ENCODE peak calls at places on chromosomes 16 and 17, in ten cellular contexts. I is IMR-90; V is spleen; G is cardiac muscle cell; P is cardiac fibroblast; O is mucosa of descending colon; E is CD8-positive, alpha-beta T cell; M is heart right ventricle; S is esophagus muscularis mucosa; J is PC-9. C is an unnamed sample.

GRCh38 chr16:81597079-81597658 is 152.6 kb downstream of the CMIP start:
- DNase-seq in I (no peak), G (no peak), P (no peak), E (no peak), O (no peak), J (no peak), V (no peak), S (no peak), M (no peak), C (no peak)

GRCh38 chr17:10743316-10744009 is 13.6 kb upstream of the TMEM220 start:
- DNase-seq in V (no peak), S (no peak), E (no peak), P (peak), J (no peak), G (no peak), I (peak), M (no peak), O (no peak), C (no peak)

GRCh38 chr17:66915204-66915611 is 49.3 kb upstream of the CACNG4 start:
- DNase-seq in M (no peak), V (peak), O (peak), S (no peak), E (no peak), G (no peak), P (peak), I (no peak), J (peak), C (peak)

GRCh38 chr16:56930516-56931252 is 1.3 kb upstream of the HERPUD1 start:
- DNase-seq in S (no peak), I (no peak), M (no peak), P (no peak), V (no peak), G (no peak), O (peak), J (no peak), E (no peak), C (no peak)

GRCh38 chr17:83024205-83024971 is 55.0 kb upstream of the METRNL start:
- DNase-seq in V (no peak), S (no peak), O (no peak), M (no peak), J (no peak), E (no peak), I (no peak), G (no peak), P (no peak), C (no peak)

GRCh38 chr16:1820973-1821290 is 5.7 kb downstream of the HAGH start:
- DNase-seq in V (no peak), E (no peak), M (no peak), S (no peak), O (no peak), G (no peak), P (no peak), J (no peak), I (no peak), C (no peak)

GRCh38 chr17:622356-622755 is 92.3 kb downstream of the VPS53 start:
- DNase-seq in M (no peak), P (peak), E (no peak), J (no peak), G (no peak), I (peak), S (no peak), V (no peak), O (no peak), C (no peak)

GRCh38 chr16:8720967-8721692 is 46.7 kb downstream of the ABAT start:
- DNase-seq in I (no peak), P (no peak), S (no peak), M (no peak), J (no peak), E (no peak), G (no peak), V (no peak), O (no peak), C (no peak)

GRCh38 chr16:23294260-23294659 is 7.8 kb upstream of the SCNN1B start:
- DNase-seq in G (no peak), P (no peak), I (no peak), V (no peak), J (no peak), S (no peak), E (no peak), O (peak), M (no peak), C (no peak)

GRCh38 chr16:27446721-27447120 is 44.7 kb downstream of the IL21R start:
- DNase-seq in M (no peak), G (no peak), I (no peak), S (no peak), O (peak), V (peak), P (no peak), J (no peak), E (peak), C (no peak)

GRCh38 chr17:79154446-79154845 is 79.8 kb downstream of the ENGASE start:
- DNase-seq in G (no peak), V (peak), M (peak), O (no peak), P (no peak), J (no peak), S (no peak), I (no peak), E (no peak), C (no peak)

GRCh38 chr16:27127293-27127692 is 60.6 kb downstream of the C16orf82 start:
- DNase-seq in J (no peak), P (no peak), E (no peak), M (no peak), I (peak), S (no peak), O (no peak), G (no peak), V (no peak), C (no peak)

GRCh38 chr17:77125432-77125901 is 15.3 kb upstream of the SEC14L1 start:
- DNase-seq in G (no peak), O (no peak), E (no peak), P (peak), M (no peak), I (peak), J (peak), V (no peak), S (no peak), C (no peak)

GRCh38 chr16:58451945-58452401 is 48.0 kb upstream of the NDRG4 start:
- DNase-seq in I (no peak), V (no peak), M (no peak), S (no peak), G (no peak), E (no peak), O (no peak), J (peak), P (peak), C (no peak)

GRCh38 chr17:47267354-47267828 is 13.8 kb downstream of the ITGB3 start:
- DNase-seq in S (no peak), O (no peak), M (no peak), G (no peak), P (peak), J (peak), E (no peak), V (no peak), I (peak), C (no peak)

GRCh38 chr17:37447641-37448040 is 41.0 kb downstream of the TADA2A start:
- DNase-seq in S (no peak), P (peak), G (peak), V (no peak), J (peak), I (peak), E (no peak), M (no peak), O (no peak), C (no peak)

GRCh38 chr16:35377142-35377541 is 1917.7 kb downstream of the TP53TG3F start:
- DNase-seq in M (no peak), S (no peak), O (no peak), I (no peak), P (no peak), V (no peak), G (no peak), J (no peak), E (no peak), C (peak)

GRCh38 chr17:40194821-40195220 is 17.6 kb downstream of the RAPGEFL1 start:
- DNase-seq in P (no peak), I (no peak), G (no peak), E (no peak), V (no peak), M (no peak), S (no peak), J (no peak), O (no peak), C (no peak)

GRCh38 chr16:13018026-13018425 is 116.6 kb downstream of the SHISA9 start:
- DNase-seq in O (no peak), S (no peak), M (no peak), P (no peak), E (no peak), I (no peak), J (no peak), V (no peak), G (no peak), C (no peak)

GRCh38 chr17:30376621-30377452 is 1.9 kb upstream of the CPD start:
- DNase-seq in J (peak), I (peak), P (peak), E (no peak), S (no peak), V (no peak), O (no peak), G (peak), M (peak), C (peak)

GRCh38 chr17:17789828-17790672 is 46.7 kb downstream of the SREBF1 start:
- DNase-seq in P (no peak), J (no peak), G (no peak), M (no peak), S (no peak), I (no peak), O (no peak), E (no peak), V (no peak), C (no peak)

GRCh38 chr17:43936434-43936833 is 5.8 kb downstream of the PPY start:
- DNase-seq in J (no peak), O (no peak), P (no peak), G (no peak), I (peak), E (no peak), M (no peak), V (no peak), S (no peak), C (no peak)

GRCh38 chr17:17527534-17527933 is 31.3 kb upstream of the RASD1 start:
- DNase-seq in M (no peak), P (no peak), E (no peak), S (no peak), V (no peak), J (no peak), O (no peak), G (no peak), I (no peak), C (no peak)

GRCh38 chr17:13306310-13306962 is 288.6 kb upstream of the ELAC2 start:
- DNase-seq in O (no peak), V (no peak), M (peak), G (peak), E (no peak), J (no peak), S (no peak), I (peak), P (peak), C (peak)

GRCh38 chr16:83952587-83952939 is 477 bp upstream of the OSGIN1 start:
- DNase-seq in G (no peak), S (no peak), O (no peak), J (peak), I (no peak), V (peak), E (no peak), M (no peak), P (no peak), C (no peak)

GRCh38 chr17:40553694-40554534 is 11.4 kb downstream of the CCR7 start:
- DNase-seq in S (peak), I (peak), E (no peak), P (peak), J (no peak), G (no peak), V (peak), O (no peak), M (peak), C (no peak)

GRCh38 chr16:67406628-67407027 is 9.6 kb downstream of the ZDHHC1 start:
- DNase-seq in J (no peak), E (no peak), I (peak), V (no peak), P (peak), M (no peak), G (no peak), S (no peak), O (no peak), C (no peak)

GRCh38 chr16:49743206-49743470 is 112.8 kb downstream of the ZNF423 start:
- DNase-seq in V (no peak), O (no peak), G (no peak), M (no peak), P (no peak), J (no peak), S (no peak), E (no peak), I (no peak), C (no peak)

GRCh38 chr16:85819711-85820110 is 20.2 kb downstream of the COX4I1 start:
- DNase-seq in I (no peak), G (no peak), S (no peak), E (no peak), P (peak), M (no peak), V (no peak), J (no peak), O (peak), C (no peak)

GRCh38 chr16:81189100-81189664 is 49.3 kb upstream of the BCO1 start:
- DNase-seq in I (peak), V (no peak), M (peak), J (no peak), G (peak), O (peak), E (no peak), P (peak), S (peak), C (no peak)

GRCh38 chr17:19770985-19771710 is 23.1 kb upstream of the ALDH3A1 start:
- DNase-seq in E (no peak), S (peak), O (no peak), I (no peak), G (no peak), V (no peak), M (no peak), J (no peak), P (no peak), C (no peak)

GRCh38 chr16:32116080-32116479 is 137.0 kb upstream of the TP53TG3D start:
- DNase-seq in P (no peak), S (peak), J (no peak), E (no peak), I (no peak), G (no peak), M (no peak), O (no peak), V (peak), C (no peak)

GRCh38 chr16:70381604-70382342 is 35.1 kb downstream of the DDX19A start:
- DNase-seq in J (no peak), E (no peak), I (no peak), P (no peak), G (no peak), V (no peak), O (no peak), S (peak), M (no peak), C (no peak)

GRCh38 chr16:2515180-2515803 is 1.5 kb downstream of the ATP6V0C start:
- DNase-seq in E (no peak), G (no peak), P (no peak), I (no peak), M (peak), V (peak), J (no peak), S (no peak), O (peak), C (no peak)

GRCh38 chr17:56979091-56979480 is 1.2 kb downstream of the SCPEP1 start:
- DNase-seq in G (no peak), J (no peak), V (no peak), S (no peak), O (no peak), E (no peak), I (no peak), P (no peak), M (no peak), C (no peak)

GRCh38 chr17:44533533-44534246 is 23.6 kb upstream of the FZD2 start:
- DNase-seq in S (peak), P (peak), E (peak), M (peak), J (peak), G (peak), V (peak), O (peak), I (peak), C (no peak)

GRCh38 chr16:1310832-1311200 is 1.4 kb downstream of the UBE2I start:
- DNase-seq in J (no peak), G (no peak), S (no peak), I (no peak), P (peak), V (peak), M (no peak), E (peak), O (no peak), C (no peak)

GRCh38 chr16:3646348-3646920 is 8.1 kb upstream of the DNASE1 start:
- DNase-seq in O (peak), J (peak), E (no peak), G (no peak), M (no peak), P (no peak), I (peak), V (peak), S (no peak), C (peak)

GRCh38 chr16:47643610-47644009 is 182.5 kb downstream of the PHKB start:
- DNase-seq in O (no peak), J (no peak), I (no peak), V (no peak), E (no peak), S (no peak), P (no peak), M (no peak), G (no peak), C (no peak)

DNA sequence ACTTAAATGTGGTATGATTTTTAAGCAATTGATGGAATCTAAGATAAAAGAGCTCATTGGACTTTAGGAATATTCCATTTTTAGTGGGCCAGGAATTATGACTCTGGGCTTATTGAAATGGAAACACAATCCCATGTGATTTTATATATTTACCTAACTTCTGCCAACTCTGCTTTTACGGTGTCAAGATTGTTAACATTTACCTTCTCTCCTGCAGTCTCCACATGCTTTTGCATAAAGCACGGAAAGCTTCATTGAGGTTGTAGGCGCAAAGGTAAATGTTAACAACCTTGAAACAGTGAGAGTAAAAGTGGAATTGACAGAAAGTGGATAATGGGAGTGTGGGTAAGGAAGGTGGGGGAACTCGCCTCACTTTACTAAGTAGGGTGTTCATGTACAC is 468.1 kb downstream of the PMP22 start:
- DNase-seq in E (no peak), G (no peak), V (no peak), J (no peak), M (no peak), O (no peak), S (no peak), I (no peak), P (no peak), C (peak)
- TF ChIP-seq CTCF in E (no peak), G (no peak), V (no peak), J (no peak), M (no peak), O (no peak), S (no peak), I (no peak), P (no peak), C (no peak)

GRCh38 chr16:55905651-55906050 is 30.5 kb upstream of the CES5A start:
- DNase-seq in M (no peak), V (no peak), G (no peak), O (no peak), I (no peak), E (no peak), S (peak), P (no peak), J (no peak), C (no peak)
- H3K4me3 ChIP-seq in M (no peak), V (no peak), G (no peak), O (no peak), I (no peak), E (no peak), S (no peak), P (no peak), J (no peak), C (no peak)

GRCh38 chr17:64496348-64496785 is 487 bp downstream of the POLG2 start:
- DNase-seq in G (peak), M (no peak), O (no peak), I (no peak), P (no peak), J (peak), E (no peak), S (no peak), V (no peak), C (no peak)

GRCh38 chr17:64491995-64492394 is 4.9 kb downstream of the POLG2 start:
- DNase-seq in P (peak), S (no peak), G (no peak), V (no peak), O (no peak), E (no peak), J (no peak), M (no peak), I (peak), C (no peak)

GRCh38 chr17:64491034-64491860 is 5.6 kb downstream of the POLG2 start:
- DNase-seq in M (peak), P (peak), J (peak), G (no peak), V (no peak), O (peak), E (peak), S (no peak), I (peak), C (no peak)

GRCh38 chr17:64494121-64494520 is 2.7 kb downstream of the POLG2 start:
- DNase-seq in I (no peak), E (no peak), V (no peak), S (no peak), M (no peak), J (no peak), O (no peak), G (no peak), P (no peak), C (no peak)

DNA sequence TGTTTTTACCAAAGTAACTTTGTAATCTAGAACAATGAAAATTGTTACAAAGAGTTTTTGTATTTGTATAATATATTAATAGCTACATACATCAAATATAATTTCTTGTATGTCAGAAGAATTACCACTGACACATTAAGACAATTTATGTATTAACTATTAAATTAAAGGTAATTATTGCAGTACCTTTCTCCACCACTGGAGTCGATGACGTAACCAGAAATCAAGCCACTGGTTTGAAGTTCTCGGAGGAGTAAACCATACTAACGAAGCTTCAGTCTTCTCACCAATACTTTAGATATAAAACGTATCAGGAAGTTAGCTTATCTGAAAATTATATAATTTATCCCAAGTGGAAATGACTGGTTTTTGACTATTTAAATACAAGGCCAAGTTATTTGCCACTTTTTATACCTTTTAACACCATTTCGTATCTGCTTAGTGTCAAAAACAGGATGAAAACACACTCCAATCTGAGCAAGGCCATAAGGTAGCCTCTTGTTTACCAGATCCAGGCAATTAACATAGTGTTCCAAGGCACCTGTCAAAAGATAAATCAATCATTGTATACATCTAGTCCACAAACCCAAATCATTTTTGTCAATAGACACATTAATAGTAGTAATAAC is 4.3 kb downstream of the POLG2 start:
- DNase-seq in J (no peak), I (no peak), M (no peak), V (no peak), G (no peak), O (no peak), P (peak), E (no peak), S (no peak), C (no peak)
- TF ChIP-seq CTCF in J (peak), I (peak), M (peak), V (peak), G (peak), O (no peak), P (peak), E (peak), S (peak), C (no peak)

DNA sequence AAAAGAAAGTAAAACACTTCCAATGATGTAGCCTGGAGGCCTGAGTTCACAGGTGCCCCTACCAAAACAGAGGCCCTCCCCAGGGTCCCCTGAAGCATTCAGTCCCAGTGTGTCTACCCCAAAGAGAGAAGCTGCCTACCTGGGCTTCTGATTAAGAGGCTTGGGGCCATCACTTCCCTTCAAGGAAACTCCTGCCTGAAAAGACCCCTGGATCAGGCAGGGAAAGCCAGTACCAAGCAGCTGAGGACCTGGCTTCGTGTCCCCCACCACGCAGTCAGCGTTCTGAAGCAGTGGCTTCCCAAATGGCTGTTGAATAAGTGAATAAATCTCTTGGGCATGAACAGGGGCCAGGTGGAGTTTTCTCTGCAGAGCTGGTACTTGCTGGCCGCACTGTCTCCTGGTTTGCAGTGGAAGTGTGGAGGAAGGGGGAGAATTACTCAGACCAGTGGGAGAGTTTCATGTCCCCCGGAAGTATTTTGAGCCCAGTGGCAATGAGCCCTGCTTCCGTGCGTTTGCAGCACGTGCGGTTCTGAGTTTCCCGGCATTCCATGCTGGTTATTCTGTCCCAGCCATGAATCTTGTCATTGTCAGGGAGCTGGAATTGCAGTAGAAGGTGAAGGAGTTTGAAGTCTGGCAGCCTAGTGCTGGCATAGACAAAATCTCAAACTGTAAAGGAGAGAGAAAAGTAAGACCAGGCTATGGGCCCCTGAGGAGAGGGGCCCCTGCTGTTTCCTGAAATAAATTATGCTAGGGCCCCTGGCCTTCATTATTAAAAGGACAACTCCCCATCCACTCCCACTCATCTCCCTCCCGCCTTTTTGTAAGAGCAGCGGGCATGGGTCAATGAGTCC is 27.0 kb downstream of the RMI2 start:
- DNase-seq in M (no peak), J (peak), G (no peak), P (no peak), V (peak), O (no peak), E (no peak), I (no peak), S (no peak), C (no peak)
- H3K4me3 ChIP-seq in M (no peak), J (no peak), G (no peak), P (no peak), V (no peak), O (no peak), E (no peak), I (no peak), S (no peak), C (no peak)

C was measured in LNCaP clone FGC.